ENCODE peak calls at places on chromosomes 7 and 10, in eight cellular contexts. One of them, this sample, is unnamed.

GRCh38 chr10:5805260-5805659 is 8.0 kb downstream of the GDI2 start:
- DNase-seq in suprapubic skin: no peak
- DNase-seq in SJSA1: no peak
- DNase-seq in mammary epithelial cell: no peak
- DNase-seq in sigmoid colon: no peak
- DNase-seq in uterus: no peak
- DNase-seq in CD8-positive, alpha-beta memory T cell: no peak
- DNase-seq in PC-3: no peak
- DNase-seq in this sample: no peak

GRCh38 chr7:150378115-150378852 is 846 bp upstream of the ZNF775 start:
- DNase-seq in suprapubic skin: no peak
- DNase-seq in SJSA1: peak; percentile 82
- DNase-seq in mammary epithelial cell: no peak
- DNase-seq in sigmoid colon: peak; percentile 76
- DNase-seq in uterus: peak; percentile 56
- DNase-seq in CD8-positive, alpha-beta memory T cell: peak; percentile 38
- DNase-seq in PC-3: peak; percentile 54
- DNase-seq in this sample: peak; percentile 73

GRCh38 chr10:31836569-31837406 is 91.8 kb downstream of the ARHGAP12 start:
- DNase-seq in suprapubic skin: no peak
- DNase-seq in SJSA1: no peak
- DNase-seq in mammary epithelial cell: peak; percentile 2
- DNase-seq in sigmoid colon: no peak
- DNase-seq in uterus: no peak
- DNase-seq in CD8-positive, alpha-beta memory T cell: no peak
- DNase-seq in PC-3: peak; percentile 51
- DNase-seq in this sample: peak; percentile 4

GRCh38 chr10:51892965-51893658 is 193.7 kb upstream of the CSTF2T start:
- DNase-seq in suprapubic skin: no peak
- DNase-seq in SJSA1: no peak
- DNase-seq in mammary epithelial cell: peak; percentile 32
- DNase-seq in sigmoid colon: no peak
- DNase-seq in uterus: no peak
- DNase-seq in CD8-positive, alpha-beta memory T cell: no peak
- DNase-seq in PC-3: peak; percentile 85
- DNase-seq in this sample: peak; percentile 9

GRCh38 chr10:97648557-97649404 is 8.3 kb downstream of the PI4K2A start:
- DNase-seq in suprapubic skin: no peak
- DNase-seq in SJSA1: peak; percentile 68
- DNase-seq in mammary epithelial cell: peak; percentile 92
- DNase-seq in sigmoid colon: no peak
- DNase-seq in uterus: no peak
- DNase-seq in CD8-positive, alpha-beta memory T cell: peak; percentile 21
- DNase-seq in PC-3: peak; percentile 91
- DNase-seq in this sample: peak; percentile 65

GRCh38 chr7:139660317-139661042 is 117.3 kb downstream of the HIPK2 start:
- DNase-seq in suprapubic skin: no peak
- DNase-seq in SJSA1: no peak
- DNase-seq in mammary epithelial cell: peak; percentile 26
- DNase-seq in sigmoid colon: no peak
- DNase-seq in uterus: no peak
- DNase-seq in CD8-positive, alpha-beta memory T cell: no peak
- DNase-seq in PC-3: peak; percentile 37
- DNase-seq in this sample: no peak

GRCh38 chr10:484925-485661 is 204.4 kb downstream of the DIP2C start:
- DNase-seq in suprapubic skin: no peak
- DNase-seq in SJSA1: no peak
- DNase-seq in mammary epithelial cell: peak; percentile 25
- DNase-seq in sigmoid colon: no peak
- DNase-seq in uterus: no peak
- DNase-seq in CD8-positive, alpha-beta memory T cell: no peak
- DNase-seq in PC-3: peak; percentile 7
- DNase-seq in this sample: peak; percentile 39

GRCh38 chr10:12960431-12960898 is 41.0 kb downstream of the CCDC3 start:
- DNase-seq in suprapubic skin: no peak
- DNase-seq in SJSA1: no peak
- DNase-seq in mammary epithelial cell: no peak
- DNase-seq in sigmoid colon: no peak
- DNase-seq in uterus: peak; percentile 46
- DNase-seq in CD8-positive, alpha-beta memory T cell: no peak
- DNase-seq in PC-3: no peak
- DNase-seq in this sample: no peak

GRCh38 chr10:12333382-12334185 is 15.8 kb upstream of the CAMK1D start:
- DNase-seq in suprapubic skin: peak; percentile 83
- DNase-seq in SJSA1: peak; percentile 97
- DNase-seq in mammary epithelial cell: peak; percentile 98
- DNase-seq in sigmoid colon: peak; percentile 85
- DNase-seq in uterus: peak; percentile 62
- DNase-seq in CD8-positive, alpha-beta memory T cell: peak; percentile 12
- DNase-seq in PC-3: peak; percentile 86
- DNase-seq in this sample: peak; percentile 97

GRCh38 chr10:109866995-109867635 is 56.2 kb downstream of the XPNPEP1 start:
- DNase-seq in suprapubic skin: no peak
- DNase-seq in SJSA1: no peak
- DNase-seq in mammary epithelial cell: no peak
- DNase-seq in sigmoid colon: no peak
- DNase-seq in uterus: no peak
- DNase-seq in CD8-positive, alpha-beta memory T cell: no peak
- DNase-seq in PC-3: no peak
- DNase-seq in this sample: no peak

GRCh38 chr10:76318171-76318570 is 886.7 kb downstream of the LRMDA start:
- DNase-seq in suprapubic skin: no peak
- DNase-seq in SJSA1: no peak
- DNase-seq in mammary epithelial cell: no peak
- DNase-seq in sigmoid colon: no peak
- DNase-seq in uterus: no peak
- DNase-seq in CD8-positive, alpha-beta memory T cell: no peak
- DNase-seq in PC-3: no peak
- DNase-seq in this sample: peak; percentile 20

GRCh38 chr10:20624642-20625041 is 272.5 kb downstream of the NEBL start:
- DNase-seq in suprapubic skin: no peak
- DNase-seq in SJSA1: no peak
- DNase-seq in mammary epithelial cell: no peak
- DNase-seq in sigmoid colon: peak; percentile 67
- DNase-seq in uterus: peak; percentile 70
- DNase-seq in CD8-positive, alpha-beta memory T cell: no peak
- DNase-seq in PC-3: no peak
- DNase-seq in this sample: no peak

GRCh38 chr10:101894266-101894665 is 50.7 kb upstream of the KCNIP2 start:
- DNase-seq in suprapubic skin: no peak
- DNase-seq in SJSA1: no peak
- DNase-seq in mammary epithelial cell: no peak
- DNase-seq in sigmoid colon: no peak
- DNase-seq in uterus: no peak
- DNase-seq in CD8-positive, alpha-beta memory T cell: no peak
- DNase-seq in PC-3: no peak
- DNase-seq in this sample: no peak

GRCh38 chr10:35056686-35057085 is 33.5 kb downstream of the CUL2 start:
- DNase-seq in suprapubic skin: no peak
- DNase-seq in SJSA1: no peak
- DNase-seq in mammary epithelial cell: no peak
- DNase-seq in sigmoid colon: no peak
- DNase-seq in uterus: no peak
- DNase-seq in CD8-positive, alpha-beta memory T cell: no peak
- DNase-seq in PC-3: peak; percentile 61
- DNase-seq in this sample: no peak

GRCh38 chr7:15821484-15822122 is 135.1 kb upstream of the MEOX2 start:
- DNase-seq in suprapubic skin: no peak
- DNase-seq in SJSA1: no peak
- DNase-seq in mammary epithelial cell: no peak
- DNase-seq in sigmoid colon: no peak
- DNase-seq in uterus: no peak
- DNase-seq in CD8-positive, alpha-beta memory T cell: no peak
- DNase-seq in PC-3: no peak
- DNase-seq in this sample: no peak

GRCh38 chr10:71620642-71621041 is 98.9 kb downstream of the C10orf105 start:
- DNase-seq in suprapubic skin: no peak
- DNase-seq in SJSA1: no peak
- DNase-seq in mammary epithelial cell: no peak
- DNase-seq in sigmoid colon: no peak
- DNase-seq in uterus: no peak
- DNase-seq in CD8-positive, alpha-beta memory T cell: no peak
- DNase-seq in PC-3: no peak
- DNase-seq in this sample: no peak

GRCh38 chr7:28081016-28081415 is 99.6 kb downstream of the JAZF1 start:
- DNase-seq in suprapubic skin: no peak
- DNase-seq in SJSA1: no peak
- DNase-seq in mammary epithelial cell: no peak
- DNase-seq in sigmoid colon: no peak
- DNase-seq in uterus: no peak
- DNase-seq in CD8-positive, alpha-beta memory T cell: no peak
- DNase-seq in PC-3: no peak
- DNase-seq in this sample: no peak
- H3K4me3 ChIP-seq in suprapubic skin: no peak overlapping the region
- H3K4me3 ChIP-seq in SJSA1: no peak overlapping the region
- H3K4me3 ChIP-seq in mammary epithelial cell: no peak overlapping the region
- H3K4me3 ChIP-seq in sigmoid colon: no peak overlapping the region
- H3K4me3 ChIP-seq in uterus: no peak overlapping the region
- H3K4me3 ChIP-seq in CD8-positive, alpha-beta memory T cell: no peak overlapping the region
- H3K4me3 ChIP-seq in PC-3: no peak overlapping the region
- H3K4me3 ChIP-seq in this sample: no peak overlapping the region

DNA sequence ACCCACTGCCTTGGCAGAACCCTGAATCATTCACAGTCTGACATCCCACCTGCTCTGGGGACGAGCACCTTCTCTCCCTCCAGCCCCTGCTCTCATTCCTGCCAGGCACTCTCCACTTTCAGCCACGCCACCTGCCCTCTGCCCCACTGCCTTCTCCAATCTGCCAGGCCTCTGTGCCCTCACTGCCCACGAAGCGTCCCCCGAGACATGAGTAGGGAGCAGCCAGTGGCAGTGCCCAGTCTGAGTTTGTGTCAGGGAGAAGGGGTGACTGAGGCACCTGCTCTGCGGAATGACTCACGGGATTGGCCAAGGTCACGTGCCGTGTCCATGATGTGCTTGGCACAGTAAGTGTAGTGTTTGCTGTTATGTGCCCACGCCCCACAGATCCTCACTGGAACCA is 215.2 kb upstream of the PPP2R2D start:
- DNase-seq in suprapubic skin: no peak
- DNase-seq in SJSA1: no peak
- DNase-seq in mammary epithelial cell: no peak
- DNase-seq in sigmoid colon: peak; percentile 42
- DNase-seq in uterus: no peak
- DNase-seq in CD8-positive, alpha-beta memory T cell: no peak
- DNase-seq in PC-3: no peak
- DNase-seq in this sample: no peak
- H3K9me3 ChIP-seq in suprapubic skin: no peaks in the 10 kb centered on the region
- H3K9me3 ChIP-seq in SJSA1: peaks cover 10% of the 10 kb centered on the region
- H3K9me3 ChIP-seq in mammary epithelial cell: peaks cover 32% of the 10 kb centered on the region
- H3K9me3 ChIP-seq in sigmoid colon: no peaks in the 10 kb centered on the region
- H3K9me3 ChIP-seq in uterus: no peaks in the 10 kb centered on the region
- H3K9me3 ChIP-seq in CD8-positive, alpha-beta memory T cell: no peaks in the 10 kb centered on the region
- H3K9me3 ChIP-seq in PC-3: no peaks in the 10 kb centered on the region
- H3K9me3 ChIP-seq in this sample: no peaks in the 10 kb centered on the region

DNA sequence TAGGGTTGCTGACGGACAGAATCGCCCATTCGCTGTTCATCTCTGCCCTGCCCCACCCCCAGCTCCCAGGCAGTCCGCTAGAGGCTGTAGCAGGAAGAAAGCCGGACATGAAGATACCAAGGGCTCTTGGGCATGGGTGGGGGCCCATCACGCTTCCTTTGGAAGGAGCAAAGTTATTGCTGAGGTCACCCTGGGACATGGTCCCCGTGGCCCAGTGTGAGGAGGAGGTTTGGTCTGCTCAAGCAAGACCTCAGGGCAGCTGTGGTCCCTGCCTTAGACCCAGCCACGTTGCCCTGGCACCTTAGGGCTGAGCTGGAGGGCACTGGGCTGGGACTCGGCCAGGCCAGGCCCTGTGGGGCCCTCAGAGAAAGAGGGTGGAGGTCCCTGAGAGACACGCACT is 132.1 kb upstream of the NPS start:
- DNase-seq in suprapubic skin: no peak
- DNase-seq in SJSA1: no peak
- DNase-seq in mammary epithelial cell: no peak
- DNase-seq in sigmoid colon: no peak
- DNase-seq in uterus: no peak
- DNase-seq in CD8-positive, alpha-beta memory T cell: no peak
- DNase-seq in PC-3: no peak
- DNase-seq in this sample: no peak
- H3K36me3 ChIP-seq in suprapubic skin: peaks cover 44% of the 10 kb centered on the region
- H3K36me3 ChIP-seq in SJSA1: peaks cover 31% of the 10 kb centered on the region
- H3K36me3 ChIP-seq in mammary epithelial cell: no peaks in the 10 kb centered on the region
- H3K36me3 ChIP-seq in sigmoid colon: peaks cover 6% of the 10 kb centered on the region
- H3K36me3 ChIP-seq in uterus: no peaks in the 10 kb centered on the region
- H3K36me3 ChIP-seq in CD8-positive, alpha-beta memory T cell: no peaks in the 10 kb centered on the region
- H3K36me3 ChIP-seq in PC-3: no peaks in the 10 kb centered on the region
- H3K36me3 ChIP-seq in this sample: no peaks in the 10 kb centered on the region

GRCh38 chr10:80486151-80486692 is 32.1 kb downstream of the TSPAN14 start:
- DNase-seq in suprapubic skin: peak; percentile 68
- DNase-seq in SJSA1: no peak
- DNase-seq in mammary epithelial cell: no peak
- DNase-seq in sigmoid colon: no peak
- DNase-seq in uterus: no peak
- DNase-seq in CD8-positive, alpha-beta memory T cell: no peak
- DNase-seq in PC-3: no peak
- DNase-seq in this sample: no peak

GRCh38 chr10:80484243-80484642 is 30.1 kb downstream of the TSPAN14 start:
- DNase-seq in suprapubic skin: no peak
- DNase-seq in SJSA1: peak; percentile 88
- DNase-seq in mammary epithelial cell: no peak
- DNase-seq in sigmoid colon: no peak
- DNase-seq in uterus: no peak
- DNase-seq in CD8-positive, alpha-beta memory T cell: no peak
- DNase-seq in PC-3: no peak
- DNase-seq in this sample: no peak

GRCh38 chr10:80484677-80485409 is 30.7 kb downstream of the TSPAN14 start:
- DNase-seq in suprapubic skin: no peak
- DNase-seq in SJSA1: no peak
- DNase-seq in mammary epithelial cell: no peak
- DNase-seq in sigmoid colon: no peak
- DNase-seq in uterus: no peak
- DNase-seq in CD8-positive, alpha-beta memory T cell: no peak
- DNase-seq in PC-3: no peak
- DNase-seq in this sample: no peak

GRCh38 chr10:80486785-80487421 is 32.8 kb downstream of the TSPAN14 start:
- DNase-seq in suprapubic skin: no peak
- DNase-seq in SJSA1: no peak
- DNase-seq in mammary epithelial cell: no peak
- DNase-seq in sigmoid colon: no peak
- DNase-seq in uterus: no peak
- DNase-seq in CD8-positive, alpha-beta memory T cell: no peak
- DNase-seq in PC-3: no peak
- DNase-seq in this sample: no peak

DNA sequence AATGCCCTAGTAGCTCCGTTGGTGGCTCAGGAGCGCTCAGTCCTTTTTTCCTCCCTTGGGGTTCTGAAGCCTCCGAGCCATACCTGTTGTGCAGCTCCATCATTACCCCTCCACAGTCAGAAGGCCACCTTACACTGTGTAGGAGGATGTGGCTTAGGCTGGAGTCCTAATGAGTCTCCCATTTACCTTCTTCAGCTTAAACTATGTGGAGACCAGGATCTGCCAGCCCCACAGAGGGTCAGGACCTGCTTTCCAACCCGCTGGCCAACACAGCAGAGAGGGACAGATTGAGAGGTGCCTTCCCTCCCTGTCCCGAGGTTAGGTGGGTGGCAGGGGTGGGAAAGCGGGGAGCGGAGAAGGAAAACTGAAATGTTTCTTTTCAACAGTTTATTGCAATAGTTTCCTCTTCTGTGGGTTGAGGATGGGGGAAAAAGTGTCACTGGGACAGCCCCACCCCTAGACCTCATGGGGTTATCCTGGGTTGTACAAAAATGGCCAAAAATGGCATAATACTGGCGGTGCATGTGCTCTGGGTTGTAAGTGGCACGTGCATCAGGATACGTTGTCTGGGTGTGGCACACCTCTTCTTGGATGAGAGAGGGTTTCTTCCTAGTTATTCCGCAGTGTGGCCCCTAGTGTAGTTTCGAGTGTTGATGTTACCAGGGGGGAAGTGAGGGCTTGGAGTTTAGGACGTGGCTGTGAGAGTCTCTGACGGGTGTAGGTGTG is 31.5 kb downstream of the TSPAN14 start:
- DNase-seq in suprapubic skin: peak; percentile 59
- DNase-seq in SJSA1: no peak
- DNase-seq in mammary epithelial cell: no peak
- DNase-seq in sigmoid colon: no peak
- DNase-seq in uterus: no peak
- DNase-seq in CD8-positive, alpha-beta memory T cell: no peak
- DNase-seq in PC-3: no peak
- DNase-seq in this sample: no peak
- H3K4me3 ChIP-seq in suprapubic skin: no peak overlapping the region
- H3K4me3 ChIP-seq in SJSA1: no peak overlapping the region
- H3K4me3 ChIP-seq in mammary epithelial cell: no peak overlapping the region
- H3K4me3 ChIP-seq in sigmoid colon: no peak overlapping the region
- H3K4me3 ChIP-seq in uterus: no peak overlapping the region
- H3K4me3 ChIP-seq in CD8-positive, alpha-beta memory T cell: peak overlapping the region; percentile 16
- H3K4me3 ChIP-seq in PC-3: no peak overlapping the region
- H3K4me3 ChIP-seq in this sample: no peak overlapping the region

This sample was measured in MG63.